ENCODE peak calls at places on chromosomes 16 and 17, in five cellular contexts. M, E, H, X and Q are unnamed samples.

GRCh38 chr17:17235212-17236174 is 1.5 kb downstream of the FLCN start:
- DNase-seq in X (no peak), H (no peak), M (no peak), E (no peak), Q (no peak)

GRCh38 chr16:22139008-22139407 is 23.3 kb upstream of the SDR42E2 start:
- DNase-seq in M (no peak), H (no peak), X (no peak), E (no peak), Q (no peak)

GRCh38 chr17:31627960-31628359 is 231.1 kb downstream of the COPRS start:
- DNase-seq in E (no peak), M (no peak), X (no peak), H (no peak), Q (no peak)

GRCh38 chr17:78539771-78540170 is 37.4 kb downstream of the DNAH17 start:
- DNase-seq in X (no peak), H (no peak), E (no peak), M (peak; percentile 25), Q (no peak)

GRCh38 chr16:11871193-11871592 is 19.9 kb upstream of the RSL1D1 start:
- DNase-seq in X (no peak), H (no peak), E (no peak), M (no peak), Q (no peak)

GRCh38 chr16:68000450-68000849 is 1.2 kb upstream of the DPEP2 start:
- DNase-seq in H (no peak), E (no peak), M (no peak), X (no peak), Q (peak; percentile 11)

GRCh38 chr16:49773534-49774486 is 82.1 kb downstream of the ZNF423 start:
- DNase-seq in H (no peak), E (no peak), M (no peak), X (no peak), Q (no peak)

GRCh38 chr16:57426356-57426755 is 20.8 kb downstream of the CIAPIN1 start:
- DNase-seq in M (no peak), X (no peak), H (no peak), E (no peak), Q (no peak)

GRCh38 chr16:19148189-19148588 is 19.9 kb upstream of the SYT17 start:
- DNase-seq in E (no peak), X (no peak), M (no peak), H (no peak), Q (no peak)

GRCh38 chr17:1485311-1485747 is 7.2 kb downstream of the MYO1C start:
- DNase-seq in X (no peak), E (peak; percentile 61), H (no peak), M (no peak), Q (no peak)

GRCh38 chr17:933168-934083 is 46.1 kb downstream of the NXN start:
- DNase-seq in H (peak; percentile 31), X (no peak), M (no peak), E (no peak), Q (no peak)

GRCh38 chr16:49748322-49748721 is 107.6 kb downstream of the ZNF423 start:
- DNase-seq in X (no peak), M (no peak), H (no peak), E (no peak), Q (no peak)

GRCh38 chr16:23148513-23149266 is 562 bp downstream of the USP31 start:
- DNase-seq in E (peak; percentile 77), H (peak; percentile 89), M (peak; percentile 62), X (peak; percentile 71), Q (peak; percentile 24)

GRCh38 chr17:975321-975982 is 4.1 kb downstream of the NXN start:
- DNase-seq in X (no peak), H (no peak), E (no peak), M (no peak), Q (no peak)

GRCh38 chr16:2475413-2476344 is 752 bp downstream of the TBC1D24 start:
- DNase-seq in X (no peak), E (no peak), M (no peak), H (no peak), Q (no peak)

GRCh38 chr17:45310380-45311324 is 6.2 kb downstream of the MAP3K14 start:
- DNase-seq in X (no peak), E (peak; percentile 88), H (no peak), M (no peak), Q (peak; percentile 67)

GRCh38 chr17:17445296-17445924 is 31.4 kb upstream of the MED9 start:
- DNase-seq in M (no peak), H (no peak), X (no peak), E (no peak), Q (no peak)

GRCh38 chr17:48149174-48150106 is 41.9 kb downstream of the SNX11 start:
- DNase-seq in E (no peak), H (no peak), X (no peak), M (no peak), Q (no peak)

GRCh38 chr17:2379489-2380224 is 21.2 kb downstream of the MNT start:
- DNase-seq in H (no peak), M (no peak), E (no peak), X (no peak), Q (no peak)

GRCh38 chr16:8200839-8201238 is 389.5 kb downstream of the TMEM114 start:
- DNase-seq in X (no peak), H (no peak), M (no peak), E (no peak), Q (no peak)

GRCh38 chr17:63533433-63534077 is 10.4 kb downstream of the KCNH6 start:
- DNase-seq in M (peak; percentile 71), H (peak; percentile 59), X (no peak), E (no peak), Q (no peak)

DNA sequence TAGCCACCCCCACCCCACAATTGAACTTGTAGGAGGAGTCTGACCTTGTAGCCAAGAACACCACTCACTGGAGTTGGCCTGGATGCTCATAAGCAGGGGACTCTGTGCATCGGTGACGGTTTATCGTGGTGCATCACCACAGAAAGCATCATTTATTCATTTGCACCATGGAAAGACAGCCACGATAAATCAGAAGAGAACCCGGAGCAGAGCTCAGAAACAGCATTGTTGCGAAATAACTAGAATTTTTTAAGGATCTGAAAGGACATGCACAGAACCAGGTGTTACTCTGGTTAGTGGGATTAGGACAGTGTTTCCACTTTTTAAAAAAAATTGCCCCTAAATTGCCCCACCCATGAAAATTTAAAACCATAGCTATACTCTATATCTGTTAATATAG is 44.4 kb upstream of the IRX6 start:
- DNase-seq in E (no peak), H (no peak), X (no peak), M (no peak), Q (no peak)
- TF ChIP-seq CTCF in E (no peak), H (no peak), X (no peak), M (no peak), Q (no peak)

GRCh38 chr16:6190756-6191155 is 1093.2 kb upstream of the EEF2KMT start:
- DNase-seq in E (no peak), M (no peak), X (peak; percentile 44), H (no peak), Q (no peak)
- H3K27me3 ChIP-seq in E (no peaks in the 10 kb centered on the region), M (no peaks in the 10 kb centered on the region), X (no peaks in the 10 kb centered on the region), H (no peaks in the 10 kb centered on the region), Q (no peaks in the 10 kb centered on the region)

GRCh38 chr17:50270430-50271172 is 3.7 kb upstream of the TMEM92 start:
- DNase-seq in H (peak; percentile 85), M (peak; percentile 56), X (no peak), E (peak; percentile 41), Q (no peak)
- TF ChIP-seq CTCF in H (no peak), M (peak; percentile 52), X (peak; percentile 10), E (no peak), Q (no peak)

GRCh38 chr16:86304868-86305267 is 205.5 kb upstream of the FOXF1 start:
- DNase-seq in M (no peak), X (no peak), H (no peak), E (no peak), Q (no peak)
- H3K27me3 ChIP-seq in M (peaks cover 18% of the 10 kb centered on the region), X (peaks cover 46% of the 10 kb centered on the region), H (peaks cover 29% of the 10 kb centered on the region), E (no peaks in the 10 kb centered on the region), Q (no peaks in the 10 kb centered on the region)

DNA sequence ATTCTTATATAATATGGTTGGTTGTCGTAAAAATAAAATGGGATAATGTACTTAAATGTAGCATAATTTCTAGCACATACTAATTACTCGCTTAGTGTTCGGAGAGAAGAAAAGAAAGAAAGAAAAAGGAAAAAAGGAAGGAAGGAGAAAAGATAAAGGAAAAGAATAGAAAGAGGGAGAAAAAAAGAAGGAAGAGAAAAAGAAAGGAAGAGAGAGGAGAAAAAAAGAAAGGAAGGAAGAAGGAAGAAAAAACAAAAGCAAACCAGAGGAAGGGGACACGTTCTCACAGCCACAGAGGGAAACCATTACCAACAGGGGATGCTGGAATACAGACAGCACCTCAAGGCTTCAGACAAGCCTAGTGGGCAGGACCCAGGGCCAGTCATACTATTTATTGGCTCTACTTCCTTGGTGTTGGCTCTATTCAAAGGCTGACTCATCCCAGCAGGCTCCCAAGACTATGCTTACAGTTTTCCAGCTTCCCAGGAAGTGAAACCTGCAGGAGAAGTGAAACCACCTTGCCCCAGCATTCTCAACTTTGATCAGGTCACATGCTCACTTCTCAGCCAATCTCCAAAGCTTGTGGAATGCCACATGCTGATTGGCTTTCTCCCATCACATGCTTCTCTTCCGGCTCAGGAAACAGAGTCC is 273.5 kb upstream of the IRX5 start:
- DNase-seq in H (no peak), M (no peak), E (no peak), X (no peak), Q (no peak)
- TF ChIP-seq CTCF in H (no peak), M (no peak), E (no peak), X (no peak), Q (no peak)